ENCODE peak calls at places on chromosomes 6 and 20, in four cellular contexts. One of them, this sample, is unnamed.
A peak's percentile ranks its signal among the peaks of the same experiment; 100 is the strongest.

GRCh38 chr6:19312291-19312978 is 524.7 kb upstream of the ID4 start:
- DNase-seq in cerebellum: peak; percentile 58
- DNase-seq in D721Med: no peak
- DNase-seq in uterus: no peak
- DNase-seq in this sample: peak; percentile 70

GRCh38 chr6:81929828-81930227 is 177.3 kb upstream of the TENT5A start:
- DNase-seq in cerebellum: peak; percentile 31
- DNase-seq in D721Med: no peak
- DNase-seq in uterus: no peak
- DNase-seq in this sample: peak; percentile 58

GRCh38 chr20:39468703-39469102 is 506.6 kb downstream of the DHX35 start:
- DNase-seq in cerebellum: no peak
- DNase-seq in D721Med: no peak
- DNase-seq in uterus: no peak
- DNase-seq in this sample: no peak

GRCh38 chr20:47315339-47315662 is 41.2 kb downstream of the ZMYND8 start:
- DNase-seq in cerebellum: no peak
- DNase-seq in D721Med: no peak
- DNase-seq in uterus: no peak
- DNase-seq in this sample: no peak

GRCh38 chr6:150865043-150865405 is 478 bp upstream of the MTHFD1L start:
- DNase-seq in cerebellum: no peak
- DNase-seq in D721Med: no peak
- DNase-seq in uterus: no peak
- DNase-seq in this sample: no peak

GRCh38 chr6:5636210-5637030 is 370.3 kb downstream of the NRN1 start:
- DNase-seq in cerebellum: no peak
- DNase-seq in D721Med: no peak
- DNase-seq in uterus: no peak
- DNase-seq in this sample: no peak

GRCh38 chr6:53128842-53129241 is 19.8 kb downstream of the GCM1 start:
- DNase-seq in cerebellum: no peak
- DNase-seq in D721Med: no peak
- DNase-seq in uterus: no peak
- DNase-seq in this sample: no peak

GRCh38 chr6:40788661-40789111 is 201.5 kb upstream of the LRFN2 start:
- DNase-seq in cerebellum: no peak
- DNase-seq in D721Med: no peak
- DNase-seq in uterus: no peak
- DNase-seq in this sample: no peak

GRCh38 chr6:26311385-26312095 is 53.5 kb upstream of the BTN3A2 start:
- DNase-seq in cerebellum: peak; percentile 56
- DNase-seq in D721Med: no peak
- DNase-seq in uterus: peak; percentile 46
- DNase-seq in this sample: peak; percentile 81

GRCh38 chr20:665276-665675 is 10.3 kb downstream of the SCRT2 start:
- DNase-seq in cerebellum: no peak
- DNase-seq in D721Med: no peak
- DNase-seq in uterus: no peak
- DNase-seq in this sample: no peak

GRCh38 chr6:163828038-163828790 is 413.7 kb downstream of the QKI start:
- DNase-seq in cerebellum: no peak
- DNase-seq in D721Med: peak; percentile 48
- DNase-seq in uterus: no peak
- DNase-seq in this sample: no peak

GRCh38 chr20:46894579-46894958 is at the start of gene EYA2:
- DNase-seq in cerebellum: no peak
- DNase-seq in D721Med: no peak
- DNase-seq in uterus: no peak
- DNase-seq in this sample: no peak

GRCh38 chr6:32081168-32081624 is 27.9 kb downstream of the TNXB start:
- DNase-seq in cerebellum: peak; percentile 53
- DNase-seq in D721Med: no peak
- DNase-seq in uterus: peak; percentile 90
- DNase-seq in this sample: peak; percentile 22

GRCh38 chr6:141562181-141562800 is 570.4 kb upstream of the GJE1 start:
- DNase-seq in cerebellum: peak; percentile 1
- DNase-seq in D721Med: no peak
- DNase-seq in uterus: no peak
- DNase-seq in this sample: peak; percentile 34

GRCh38 chr20:45896641-45897161 is 5.6 kb downstream of the CTSA start:
- DNase-seq in cerebellum: no peak
- DNase-seq in D721Med: no peak
- DNase-seq in uterus: no peak
- DNase-seq in this sample: no peak

GRCh38 chr6:156832166-156832743 is 55.1 kb downstream of the ARID1B start:
- DNase-seq in cerebellum: peak; percentile 42
- DNase-seq in D721Med: no peak
- DNase-seq in uterus: peak; percentile 71
- DNase-seq in this sample: peak; percentile 70

GRCh38 chr6:7108964-7109836 is 1.4 kb downstream of the RREB1 start:
- DNase-seq in cerebellum: no peak
- DNase-seq in D721Med: no peak
- DNase-seq in uterus: peak; percentile 78
- DNase-seq in this sample: no peak

GRCh38 chr6:95574811-95575210 is 2.5 kb upstream of the MANEA start:
- DNase-seq in cerebellum: no peak
- DNase-seq in D721Med: no peak
- DNase-seq in uterus: no peak
- DNase-seq in this sample: no peak

GRCh38 chr20:8364734-8365078 is 232.6 kb downstream of the PLCB1 start:
- DNase-seq in cerebellum: no peak
- DNase-seq in D721Med: no peak
- DNase-seq in uterus: no peak
- DNase-seq in this sample: no peak

GRCh38 chr6:157602521-157603288 is 220.3 kb upstream of the SNX9 start:
- DNase-seq in cerebellum: no peak
- DNase-seq in D721Med: no peak
- DNase-seq in uterus: peak; percentile 13
- DNase-seq in this sample: no peak

GRCh38 chr20:1802385-1803215 is 92.6 kb upstream of the SIRPA start:
- DNase-seq in cerebellum: peak; percentile 86
- DNase-seq in D721Med: no peak
- DNase-seq in uterus: no peak
- DNase-seq in this sample: peak; percentile 83

GRCh38 chr20:14597206-14597715 is 259.8 kb upstream of the FLRT3 start:
- DNase-seq in cerebellum: no peak
- DNase-seq in D721Med: no peak
- DNase-seq in uterus: no peak
- DNase-seq in this sample: no peak

GRCh38 chr6:34149831-34150400 is 4.0 kb upstream of the GRM4 start:
- DNase-seq in cerebellum: peak; percentile 1
- DNase-seq in D721Med: no peak
- DNase-seq in uterus: no peak
- DNase-seq in this sample: no peak

GRCh38 chr20:59413326-59413865 is 113.0 kb downstream of the EDN3 start:
- DNase-seq in cerebellum: no peak
- DNase-seq in D721Med: no peak
- DNase-seq in uterus: no peak
- DNase-seq in this sample: no peak

This sample was measured in G401.